ENCODE peak calls at places on chromosomes 7 and 10, in six cellular contexts. K is suprapubic skin; J is fibroblast of lung; U is OCI-LY7; Q is lung; Y is CD4-positive, alpha-beta memory T cell. S is an unnamed sample.

GRCh38 chr10:75853085-75853484 is 421.7 kb downstream of the LRMDA start:
- DNase-seq in U (no peak), Y (no peak), Q (no peak), J (no peak), K (no peak), S (no peak)

GRCh38 chr10:132868995-132869394 is 73.4 kb downstream of the CFAP46 start:
- DNase-seq in Y (no peak), K (peak; percentile 63), U (no peak), J (no peak), Q (no peak), S (no peak)

GRCh38 chr10:49365275-49365674 is 30.6 kb downstream of the DRGX start:
- DNase-seq in K (peak; percentile 32), J (no peak), Q (no peak), Y (no peak), U (no peak), S (no peak)

GRCh38 chr10:50624866-50625491 is 1.2 kb upstream of the SGMS1 start:
- DNase-seq in Q (peak; percentile 68), J (peak; percentile 72), K (peak; percentile 90), Y (peak; percentile 80), U (peak; percentile 88), S (peak; percentile 87)

GRCh38 chr7:47934831-47935230 is 13.4 kb downstream of the PKD1L1 start:
- DNase-seq in K (no peak), Y (no peak), J (no peak), U (no peak), Q (no peak), S (no peak)

GRCh38 chr7:38796636-38797501 is 112.1 kb downstream of the VPS41 start:
- DNase-seq in Y (no peak), J (peak; percentile 36), Q (peak; percentile 54), K (no peak), U (peak; percentile 55), S (peak; percentile 40)

GRCh38 chr10:121088524-121088923 is 237.4 kb downstream of the WDR11 start:
- DNase-seq in J (no peak), U (no peak), Q (no peak), Y (no peak), K (no peak), S (no peak)

GRCh38 chr7:151859111-151859947 is 17.6 kb downstream of the PRKAG2 start:
- DNase-seq in U (no peak), Q (no peak), J (no peak), K (no peak), Y (no peak), S (no peak)

GRCh38 chr10:48768451-48768766 is 83.7 kb downstream of the WDFY4 start:
- DNase-seq in Q (no peak), K (no peak), Y (no peak), U (no peak), J (no peak), S (no peak)

GRCh38 chr10:71268751-71269150 is 50.3 kb upstream of the SLC29A3 start:
- DNase-seq in K (no peak), U (no peak), Q (no peak), J (peak; percentile 46), Y (no peak), S (peak; percentile 59)

GRCh38 chr10:6151087-6151977 is 51.4 kb upstream of the PFKFB3 start:
- DNase-seq in Y (no peak), Q (peak; percentile 72), K (no peak), U (peak; percentile 76), J (peak; percentile 53), S (peak; percentile 62)

GRCh38 chr7:111587715-111588433 is 25.6 kb upstream of the IMMP2L start:
- DNase-seq in J (peak; percentile 22), Y (no peak), Q (no peak), U (no peak), K (no peak), S (no peak)

GRCh38 chr7:151503902-151504714 is 15.6 kb downstream of the RHEB start:
- DNase-seq in Q (peak; percentile 60), U (no peak), Y (no peak), J (peak; percentile 72), K (no peak), S (no peak)

GRCh38 chr7:80018941-80019808 is 115.5 kb upstream of the GNAI1 start:
- DNase-seq in K (no peak), U (peak; percentile 53), J (peak; percentile 32), Q (no peak), Y (no peak), S (peak; percentile 31)

GRCh38 chr7:84536256-84536870 is 341.8 kb upstream of the SEMA3A start:
- DNase-seq in Y (no peak), Q (no peak), K (no peak), J (peak; percentile 25), U (no peak), S (no peak)

GRCh38 chr10:43888551-43888950 is 239.9 kb upstream of the ZNF32 start:
- DNase-seq in Y (no peak), J (peak; percentile 90), U (no peak), K (no peak), Q (no peak), S (no peak)

GRCh38 chr10:85608706-85609105 is 757.9 kb downstream of the GRID1 start:
- DNase-seq in Q (no peak), J (no peak), Y (no peak), U (no peak), K (peak; percentile 34), S (no peak)

GRCh38 chr10:126798649-126799048 is 106.6 kb upstream of the DOCK1 start:
- DNase-seq in K (no peak), Y (no peak), U (no peak), Q (no peak), J (no peak), S (no peak)

GRCh38 chr7:103540338-103540737 is 94.3 kb upstream of the SLC26A5 start:
- DNase-seq in J (no peak), K (no peak), Y (no peak), U (no peak), Q (no peak), S (no peak)

GRCh38 chr10:69327463-69328345 is 49.4 kb downstream of the HK1 start:
- DNase-seq in J (peak; percentile 73), U (no peak), K (peak; percentile 90), Y (peak; percentile 57), Q (peak; percentile 82), S (peak; percentile 79)

GRCh38 chr7:2185715-2186114 is 47.0 kb downstream of the MAD1L1 start:
- DNase-seq in U (no peak), Y (no peak), K (no peak), Q (no peak), J (no peak), S (no peak)

GRCh38 chr7:18760046-18760445 is 264.5 kb downstream of the HDAC9 start:
- DNase-seq in Q (no peak), K (no peak), Y (no peak), U (no peak), J (peak; percentile 39), S (no peak)

GRCh38 chr7:1762238-1762945 is 92.3 kb downstream of the ELFN1 start:
- DNase-seq in K (peak; percentile 50), Y (no peak), U (no peak), J (no peak), Q (no peak), S (no peak)

GRCh38 chr7:105587899-105588690 is 6.8 kb upstream of the EFCAB10 start:
- DNase-seq in Q (no peak), K (no peak), Y (no peak), J (peak; percentile 11), U (peak; percentile 9), S (no peak)

GRCh38 chr10:131090761-131091661 is 220.5 kb downstream of the TCERG1L start:
- DNase-seq in Q (no peak), U (no peak), K (no peak), J (no peak), Y (no peak), S (no peak)

GRCh38 chr10:79052311-79053080 is 16.3 kb upstream of the ZMIZ1 start:
- DNase-seq in Y (no peak), Q (no peak), K (peak; percentile 72), U (peak; percentile 28), J (peak; percentile 49), S (no peak)

GRCh38 chr7:118898284-118898683 is 673.8 kb downstream of the ANKRD7 start:
- DNase-seq in K (no peak), J (no peak), Q (no peak), Y (no peak), U (no peak), S (no peak)

GRCh38 chr7:154911411-154911810 is 91.5 kb downstream of the PAXIP1 start:
- DNase-seq in Q (no peak), Y (no peak), K (no peak), U (no peak), J (no peak), S (no peak)

GRCh38 chr10:30534465-30535144 is 94.9 kb downstream of the LYZL2 start:
- DNase-seq in U (peak; percentile 87), Q (peak; percentile 74), J (peak; percentile 49), K (peak; percentile 83), Y (peak; percentile 69), S (peak; percentile 63)

DNA sequence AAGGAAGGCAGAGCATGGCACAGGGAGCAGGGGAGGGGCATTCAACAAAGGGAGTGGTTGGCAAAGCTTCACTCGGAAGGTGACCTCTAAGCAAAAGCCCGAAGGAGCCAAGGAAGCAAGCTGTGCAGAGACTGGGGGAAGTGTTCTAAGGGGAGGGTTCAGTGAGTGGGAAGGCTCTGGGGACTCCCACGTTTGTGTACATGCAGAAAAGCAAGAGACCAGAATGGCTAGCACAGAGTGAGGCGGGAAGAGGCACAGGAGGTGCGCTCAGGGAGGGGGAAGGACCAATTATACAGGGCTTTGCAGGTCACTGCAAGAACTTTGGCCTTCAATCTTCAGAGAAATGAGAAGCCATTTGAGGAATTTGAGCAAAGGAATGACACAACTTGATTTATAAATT is 7.4 kb downstream of the ARHGAP21 start:
- DNase-seq in Q (no peak), J (no peak), K (no peak), Y (no peak), U (no peak), S (no peak)
- H3K27ac ChIP-seq in Q (peak overlapping the region; percentile 28), J (peak overlapping the region; percentile 15), K (peak overlapping the region; percentile 2), Y (no peak overlapping the region), U (no peak overlapping the region), S (no peak overlapping the region)

DNA sequence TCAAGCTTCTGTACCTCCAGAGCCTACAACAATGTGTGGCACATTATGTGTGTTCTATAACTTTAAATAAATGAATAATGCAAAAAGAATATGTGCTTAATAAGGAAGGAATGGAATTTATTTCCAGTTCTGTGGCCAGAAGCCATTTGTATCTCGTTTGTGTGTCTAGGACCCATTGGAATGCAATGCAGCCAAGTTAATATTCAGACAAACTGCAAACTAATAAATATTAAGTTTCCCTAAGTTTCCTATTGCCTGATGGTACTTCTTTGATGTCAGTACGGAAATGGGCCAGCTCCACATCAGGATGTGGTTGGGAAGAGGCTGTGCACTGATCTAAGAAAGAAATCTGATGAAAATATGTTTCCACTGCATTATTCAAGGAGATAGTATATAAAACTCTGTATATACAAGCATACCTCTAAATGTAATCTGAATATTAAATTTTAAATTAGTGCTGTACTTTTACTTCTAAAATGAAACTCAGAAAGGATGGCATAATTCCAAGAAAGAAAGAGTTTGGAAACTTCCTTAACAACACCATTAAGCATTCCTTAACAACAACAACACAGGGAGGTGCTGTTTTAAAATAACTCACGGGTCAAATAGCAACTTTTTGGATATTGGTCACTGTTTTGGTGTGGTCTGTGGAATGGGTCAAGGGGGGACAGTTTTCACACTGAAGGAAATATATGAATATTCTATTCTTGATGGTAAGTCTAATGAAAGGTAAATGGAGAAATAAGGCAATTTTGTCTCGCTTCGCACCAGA is 29.4 kb upstream of the ANKRD30A start:
- DNase-seq in Q (no peak), J (no peak), K (no peak), Y (no peak), U (no peak), S (no peak)
- H3K9me3 ChIP-seq in Q (no peaks in the 10 kb centered on the region), J (no peaks in the 10 kb centered on the region), K (peaks cover 17% of the 10 kb centered on the region), Y (no peaks in the 10 kb centered on the region), U (no peaks in the 10 kb centered on the region), S (no peaks in the 10 kb centered on the region)

GRCh38 chr7:130906575-130906974 is 172.6 kb upstream of the KLF14 start:
- DNase-seq in J (no peak), Y (no peak), K (no peak), Q (no peak), U (no peak), S (no peak)
- H3K4me1 ChIP-seq in J (peaks cover 34% of the 10 kb centered on the region), Y (peaks cover 89% of the 10 kb centered on the region), K (peaks cover 66% of the 10 kb centered on the region), Q (peaks cover 22% of the 10 kb centered on the region), U (no peaks in the 10 kb centered on the region), S (peaks cover 14% of the 10 kb centered on the region)

GRCh38 chr10:23452010-23452655 is 13.3 kb downstream of the OTUD1 start:
- DNase-seq in U (no peak), J (no peak), K (no peak), Y (no peak), Q (no peak), S (no peak)
- H3K27ac ChIP-seq in U (no peak overlapping the region), J (no peak overlapping the region), K (no peak overlapping the region), Y (no peak overlapping the region), Q (peak overlapping the region; percentile 6), S (peak overlapping the region; percentile 23)